ENCODE peak calls at places on chromosomes 6 and 20, in seven cellular contexts. One of them, this sample, is unnamed.
A peak's percentile ranks its signal among the peaks of the same experiment; 100 is the strongest.

GRCh38 chr6:94269256-94269655 is 849.9 kb upstream of the EPHA7 start:
- DNase-seq in PC-3: peak; percentile 10
- DNase-seq in hepatocyte: no peak
- DNase-seq in OCI-LY7: no peak
- DNase-seq in GM23248: no peak
- DNase-seq in SK-N-SH: no peak
- DNase-seq in HCT116: no peak
- DNase-seq in this sample: no peak

GRCh38 chr6:152727507-152727906 is 23.1 kb upstream of the VIP start:
- DNase-seq in PC-3: peak; percentile 5
- DNase-seq in hepatocyte: no peak
- DNase-seq in OCI-LY7: no peak
- DNase-seq in GM23248: no peak
- DNase-seq in SK-N-SH: no peak
- DNase-seq in HCT116: no peak
- DNase-seq in this sample: no peak

GRCh38 chr6:89951574-89952360 is 57.5 kb downstream of the GJA10 start:
- DNase-seq in PC-3: peak; percentile 87
- DNase-seq in hepatocyte: peak; percentile 35
- DNase-seq in OCI-LY7: no peak
- DNase-seq in GM23248: no peak
- DNase-seq in SK-N-SH: no peak
- DNase-seq in HCT116: no peak
- DNase-seq in this sample: no peak

GRCh38 chr6:87110639-87111038 is 15.7 kb upstream of the CGA start:
- DNase-seq in PC-3: no peak
- DNase-seq in hepatocyte: no peak
- DNase-seq in OCI-LY7: no peak
- DNase-seq in GM23248: no peak
- DNase-seq in SK-N-SH: no peak
- DNase-seq in HCT116: no peak
- DNase-seq in this sample: no peak

GRCh38 chr6:33410711-33411631 is at the start of gene PHF1:
- DNase-seq in PC-3: no peak
- DNase-seq in hepatocyte: peak; percentile 91
- DNase-seq in OCI-LY7: no peak
- DNase-seq in GM23248: peak; percentile 90
- DNase-seq in SK-N-SH: peak; percentile 94
- DNase-seq in HCT116: peak; percentile 60
- DNase-seq in this sample: no peak

GRCh38 chr20:56433880-56434255 is 21.8 kb downstream of the CASS4 start:
- DNase-seq in PC-3: no peak
- DNase-seq in hepatocyte: no peak
- DNase-seq in OCI-LY7: no peak
- DNase-seq in GM23248: peak; percentile 94
- DNase-seq in SK-N-SH: no peak
- DNase-seq in HCT116: no peak
- DNase-seq in this sample: no peak

GRCh38 chr20:24948939-24949679 is at the start of gene CST7:
- DNase-seq in PC-3: peak; percentile 38
- DNase-seq in hepatocyte: no peak
- DNase-seq in OCI-LY7: peak; percentile 4
- DNase-seq in GM23248: no peak
- DNase-seq in SK-N-SH: no peak
- DNase-seq in HCT116: no peak
- DNase-seq in this sample: no peak

GRCh38 chr6:170222498-170223471 is 68.1 kb downstream of the DLL1 start:
- DNase-seq in PC-3: peak; percentile 20
- DNase-seq in hepatocyte: no peak
- DNase-seq in OCI-LY7: no peak
- DNase-seq in GM23248: no peak
- DNase-seq in SK-N-SH: peak; percentile 17
- DNase-seq in HCT116: no peak
- DNase-seq in this sample: no peak

GRCh38 chr20:17720755-17721154 is 21.0 kb downstream of the BANF2 start:
- DNase-seq in PC-3: no peak
- DNase-seq in hepatocyte: no peak
- DNase-seq in OCI-LY7: no peak
- DNase-seq in GM23248: no peak
- DNase-seq in SK-N-SH: no peak
- DNase-seq in HCT116: no peak
- DNase-seq in this sample: peak; percentile 87

GRCh38 chr6:82507112-82507511 is 143.5 kb downstream of the TPBG start:
- DNase-seq in PC-3: peak; percentile 8
- DNase-seq in hepatocyte: no peak
- DNase-seq in OCI-LY7: no peak
- DNase-seq in GM23248: no peak
- DNase-seq in SK-N-SH: no peak
- DNase-seq in HCT116: no peak
- DNase-seq in this sample: no peak

GRCh38 chr20:45305262-45305661 is 1.4 kb upstream of the RBPJL start:
- DNase-seq in PC-3: no peak
- DNase-seq in hepatocyte: no peak
- DNase-seq in OCI-LY7: no peak
- DNase-seq in GM23248: no peak
- DNase-seq in SK-N-SH: no peak
- DNase-seq in HCT116: no peak
- DNase-seq in this sample: no peak

GRCh38 chr20:53623454-53624206 is 30.0 kb upstream of the ZNF217 start:
- DNase-seq in PC-3: peak; percentile 89
- DNase-seq in hepatocyte: peak; percentile 84
- DNase-seq in OCI-LY7: peak; percentile 59
- DNase-seq in GM23248: peak; percentile 91
- DNase-seq in SK-N-SH: peak; percentile 65
- DNase-seq in HCT116: no peak
- DNase-seq in this sample: peak; percentile 71

GRCh38 chr6:16168858-16169257 is 40.0 kb downstream of the MYLIP start:
- DNase-seq in PC-3: peak; percentile 56
- DNase-seq in hepatocyte: peak; percentile 40
- DNase-seq in OCI-LY7: peak; percentile 48
- DNase-seq in GM23248: peak; percentile 45
- DNase-seq in SK-N-SH: no peak
- DNase-seq in HCT116: peak; percentile 10
- DNase-seq in this sample: peak; percentile 28

GRCh38 chr6:170058878-170059485 is 231.9 kb downstream of the DLL1 start:
- DNase-seq in PC-3: no peak
- DNase-seq in hepatocyte: no peak
- DNase-seq in OCI-LY7: no peak
- DNase-seq in GM23248: no peak
- DNase-seq in SK-N-SH: no peak
- DNase-seq in HCT116: no peak
- DNase-seq in this sample: no peak

GRCh38 chr6:73739097-73739496 is 43.1 kb downstream of the CD109 start:
- DNase-seq in PC-3: peak; percentile 69
- DNase-seq in hepatocyte: peak; percentile 78
- DNase-seq in OCI-LY7: peak; percentile 64
- DNase-seq in GM23248: peak; percentile 75
- DNase-seq in SK-N-SH: peak; percentile 35
- DNase-seq in HCT116: peak; percentile 52
- DNase-seq in this sample: peak; percentile 59

GRCh38 chr20:21609221-21609620 is 95.4 kb upstream of the NKX2-2 start:
- DNase-seq in PC-3: peak; percentile 43
- DNase-seq in hepatocyte: no peak
- DNase-seq in OCI-LY7: no peak
- DNase-seq in GM23248: peak; percentile 28
- DNase-seq in SK-N-SH: no peak
- DNase-seq in HCT116: no peak
- DNase-seq in this sample: no peak

GRCh38 chr6:136607932-136608772 is 57.9 kb upstream of the MAP7 start:
- DNase-seq in PC-3: peak; percentile 76
- DNase-seq in hepatocyte: peak; percentile 67
- DNase-seq in OCI-LY7: peak; percentile 71
- DNase-seq in GM23248: peak; percentile 59
- DNase-seq in SK-N-SH: peak; percentile 35
- DNase-seq in HCT116: peak; percentile 75
- DNase-seq in this sample: peak; percentile 62

GRCh38 chr20:48730977-48731376 is 96.8 kb downstream of the PREX1 start:
- DNase-seq in PC-3: no peak
- DNase-seq in hepatocyte: no peak
- DNase-seq in OCI-LY7: no peak
- DNase-seq in GM23248: no peak
- DNase-seq in SK-N-SH: no peak
- DNase-seq in HCT116: no peak
- DNase-seq in this sample: no peak

GRCh38 chr6:8243462-8243861 is 141.1 kb upstream of the EEF1E1 start:
- DNase-seq in PC-3: no peak
- DNase-seq in hepatocyte: peak; percentile 33
- DNase-seq in OCI-LY7: no peak
- DNase-seq in GM23248: peak; percentile 40
- DNase-seq in SK-N-SH: no peak
- DNase-seq in HCT116: no peak
- DNase-seq in this sample: no peak

GRCh38 chr6:71889366-71889765 is 3.0 kb downstream of the RIMS1 start:
- DNase-seq in PC-3: no peak
- DNase-seq in hepatocyte: no peak
- DNase-seq in OCI-LY7: no peak
- DNase-seq in GM23248: no peak
- DNase-seq in SK-N-SH: no peak
- DNase-seq in HCT116: no peak
- DNase-seq in this sample: no peak

GRCh38 chr6:56902551-56903464 is 52.1 kb upstream of the BEND6 start:
- DNase-seq in PC-3: peak; percentile 72
- DNase-seq in hepatocyte: peak; percentile 42
- DNase-seq in OCI-LY7: peak; percentile 57
- DNase-seq in GM23248: peak; percentile 74
- DNase-seq in SK-N-SH: peak; percentile 51
- DNase-seq in HCT116: no peak
- DNase-seq in this sample: peak; percentile 47

GRCh38 chr6:56899311-56899710 is 55.6 kb upstream of the BEND6 start:
- DNase-seq in PC-3: peak; percentile 47
- DNase-seq in hepatocyte: no peak
- DNase-seq in OCI-LY7: no peak
- DNase-seq in GM23248: peak; percentile 76
- DNase-seq in SK-N-SH: no peak
- DNase-seq in HCT116: no peak
- DNase-seq in this sample: no peak

GRCh38 chr6:56897789-56898509 is 57.0 kb upstream of the BEND6 start:
- DNase-seq in PC-3: no peak
- DNase-seq in hepatocyte: peak; percentile 40
- DNase-seq in OCI-LY7: no peak
- DNase-seq in GM23248: no peak
- DNase-seq in SK-N-SH: no peak
- DNase-seq in HCT116: no peak
- DNase-seq in this sample: no peak

GRCh38 chr6:56899753-56900152 is 55.2 kb upstream of the BEND6 start:
- DNase-seq in PC-3: no peak
- DNase-seq in hepatocyte: no peak
- DNase-seq in OCI-LY7: no peak
- DNase-seq in GM23248: no peak
- DNase-seq in SK-N-SH: no peak
- DNase-seq in HCT116: no peak
- DNase-seq in this sample: no peak

DNA sequence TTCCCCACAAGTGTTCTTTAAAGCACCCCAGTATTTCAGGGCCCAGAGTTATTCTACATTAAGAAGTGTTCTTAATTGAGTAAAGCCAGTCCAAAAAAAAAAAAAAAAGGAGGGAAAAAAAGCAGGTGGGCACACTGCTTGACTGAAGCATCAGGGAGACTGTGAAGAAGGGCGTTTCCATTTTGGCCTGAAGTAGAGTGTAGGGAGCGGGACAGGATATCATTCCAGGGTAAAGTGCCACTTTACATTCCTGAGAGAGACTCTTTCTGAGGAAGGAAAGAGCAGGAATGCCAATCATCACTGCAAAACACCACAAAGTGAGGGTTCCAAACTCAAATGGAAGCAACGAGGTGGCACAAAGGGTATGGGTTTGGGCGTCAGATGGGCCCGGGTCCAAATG is 54.1 kb upstream of the BEND6 start:
- DNase-seq in PC-3: no peak
- DNase-seq in hepatocyte: no peak
- DNase-seq in OCI-LY7: no peak
- DNase-seq in GM23248: no peak
- DNase-seq in SK-N-SH: no peak
- DNase-seq in HCT116: no peak
- DNase-seq in this sample: no peak
- H3K9me2 ChIP-seq in PC-3: no peaks in the 10 kb centered on the region
- H3K9me2 ChIP-seq in hepatocyte: no peaks in the 10 kb centered on the region
- H3K9me2 ChIP-seq in OCI-LY7: no peaks in the 10 kb centered on the region
- H3K9me2 ChIP-seq in GM23248: no peaks in the 10 kb centered on the region
- H3K9me2 ChIP-seq in SK-N-SH: no peaks in the 10 kb centered on the region
- H3K9me2 ChIP-seq in HCT116: no peaks in the 10 kb centered on the region
- H3K9me2 ChIP-seq in this sample: no peaks in the 10 kb centered on the region

DNA sequence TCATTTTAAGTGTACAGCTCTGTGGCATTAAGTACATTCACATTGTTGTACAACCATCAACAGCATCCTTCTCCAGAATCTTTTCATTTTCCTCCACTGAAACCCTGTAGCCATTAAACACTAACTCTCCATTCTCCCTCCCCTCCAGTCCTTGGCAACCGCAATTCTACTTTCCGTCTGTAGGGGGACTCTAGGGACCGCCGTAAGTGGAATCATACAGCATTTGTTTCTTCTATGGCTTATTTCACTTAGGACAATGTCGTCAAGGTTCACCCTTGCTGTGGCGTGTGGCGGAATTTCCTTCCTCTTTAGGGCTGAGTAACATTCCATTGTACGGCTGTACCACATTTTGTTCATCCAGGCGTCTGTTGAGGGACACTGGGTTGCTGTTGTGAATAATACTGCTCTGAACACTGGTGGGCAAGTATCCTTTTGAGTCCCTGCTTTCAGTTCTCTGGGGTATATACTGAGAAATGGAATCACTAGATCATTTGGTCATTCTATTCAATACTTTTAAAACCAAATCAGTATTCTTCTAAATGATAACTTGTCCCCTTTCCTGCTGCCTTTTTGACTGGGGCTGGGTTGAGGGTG is 50.7 kb downstream of the PPP1R3G start:
- DNase-seq in PC-3: peak; percentile 56
- DNase-seq in hepatocyte: no peak
- DNase-seq in OCI-LY7: peak; percentile 58
- DNase-seq in GM23248: peak; percentile 43
- DNase-seq in SK-N-SH: peak; percentile 53
- DNase-seq in HCT116: peak; percentile 27
- DNase-seq in this sample: peak; percentile 28
- TF ChIP-seq EZH2phosphoT487 in PC-3: no peak
- TF ChIP-seq EZH2phosphoT487 in hepatocyte: no peak
- TF ChIP-seq EZH2phosphoT487 in OCI-LY7: no peak
- TF ChIP-seq EZH2phosphoT487 in GM23248: no peak
- TF ChIP-seq EZH2phosphoT487 in SK-N-SH: no peak
- TF ChIP-seq EZH2phosphoT487 in HCT116: no peak
- TF ChIP-seq EZH2phosphoT487 in this sample: no peak

GRCh38 chr6:44503471-44503870 is 116.0 kb downstream of the CDC5L start:
- DNase-seq in PC-3: no peak
- DNase-seq in hepatocyte: no peak
- DNase-seq in OCI-LY7: no peak
- DNase-seq in GM23248: no peak
- DNase-seq in SK-N-SH: no peak
- DNase-seq in HCT116: no peak
- DNase-seq in this sample: no peak
- H3K9me2 ChIP-seq in PC-3: peaks cover 4% of the 10 kb centered on the region
- H3K9me2 ChIP-seq in hepatocyte: no peaks in the 10 kb centered on the region
- H3K9me2 ChIP-seq in OCI-LY7: no peaks in the 10 kb centered on the region
- H3K9me2 ChIP-seq in GM23248: no peaks in the 10 kb centered on the region
- H3K9me2 ChIP-seq in SK-N-SH: no peaks in the 10 kb centered on the region
- H3K9me2 ChIP-seq in HCT116: no peaks in the 10 kb centered on the region
- H3K9me2 ChIP-seq in this sample: no peaks in the 10 kb centered on the region

DNA sequence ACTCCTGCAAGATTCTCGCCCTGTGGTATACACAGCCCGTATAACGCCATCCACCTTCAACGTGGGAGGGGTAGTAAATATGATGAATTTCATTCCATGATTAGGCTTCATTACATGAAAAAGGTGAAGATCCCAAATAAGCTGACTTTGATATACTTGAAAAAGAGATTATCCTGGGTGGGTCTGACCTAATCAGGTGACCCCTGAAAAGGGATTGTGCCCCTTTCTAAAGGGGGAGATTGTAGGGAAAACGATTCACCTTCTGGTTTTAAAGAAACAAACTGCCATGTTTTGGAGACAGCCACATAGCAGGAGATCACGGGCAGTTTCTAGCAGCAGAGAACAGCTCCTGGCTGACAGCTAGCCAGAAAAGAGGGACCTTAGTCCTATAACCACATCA is 155.1 kb upstream of the SMLR1 start:
- DNase-seq in PC-3: no peak
- DNase-seq in hepatocyte: no peak
- DNase-seq in OCI-LY7: no peak
- DNase-seq in GM23248: no peak
- DNase-seq in SK-N-SH: no peak
- DNase-seq in HCT116: no peak
- DNase-seq in this sample: no peak
- TF ChIP-seq EZH2phosphoT487 in PC-3: no peak
- TF ChIP-seq EZH2phosphoT487 in hepatocyte: no peak
- TF ChIP-seq EZH2phosphoT487 in OCI-LY7: no peak
- TF ChIP-seq EZH2phosphoT487 in GM23248: no peak
- TF ChIP-seq EZH2phosphoT487 in SK-N-SH: no peak
- TF ChIP-seq EZH2phosphoT487 in HCT116: no peak
- TF ChIP-seq EZH2phosphoT487 in this sample: no peak